ENCODE peak calls at places on chromosomes 11 and 22, in seven cellular contexts. S is right cardiac atrium; G is sigmoid colon; R is fibroblast of lung; I is transverse colon; T is CD8-positive, alpha-beta T cell; Z is uterus. V is an unnamed sample. For H3K27me3, the result is how much of the 10 kb centered on the place peaks cover.

GRCh38 chr11:61384271-61385242 is 7.8 kb upstream of the TMEM216 start:
- DNase-seq in S (no peak), G (no peak), R (no peak), I (no peak), T (no peak), Z (no peak), V (peak)

GRCh38 chr11:44950625-44951472 is at the start of gene TP53I11:
- DNase-seq in S (peak), G (peak), R (peak), I (peak), T (peak), Z (peak), V (peak)

GRCh38 chr11:67321313-67321871 is 18.1 kb downstream of the SSH3 start:
- DNase-seq in S (no peak), G (no peak), R (no peak), I (no peak), T (no peak), Z (no peak), V (no peak)

GRCh38 chr11:8067929-8068575 is 13.0 kb upstream of the TUB start:
- DNase-seq in S (no peak), G (no peak), R (no peak), I (no peak), T (no peak), Z (peak), V (no peak)

GRCh38 chr11:67996622-67997459 is 7.1 kb downstream of the UNC93B1 start:
- DNase-seq in S (peak), G (no peak), R (peak), I (peak), T (no peak), Z (no peak), V (peak)

GRCh38 chr11:33868646-33869461 is 23.0 kb downstream of the LMO2 start:
- DNase-seq in S (peak), G (no peak), R (no peak), I (no peak), T (no peak), Z (no peak), V (no peak)

GRCh38 chr11:105673089-105673488 is 63.2 kb downstream of the GRIA4 start:
- DNase-seq in S (peak), G (no peak), R (peak), I (no peak), T (no peak), Z (no peak), V (no peak)

GRCh38 chr11:119472186-119472855 is 49.3 kb upstream of the THY1 start:
- DNase-seq in S (no peak), G (no peak), R (peak), I (no peak), T (no peak), Z (no peak), V (peak)

GRCh38 chr11:34600339-34601084 is 20.4 kb upstream of the EHF start:
- DNase-seq in S (peak), G (no peak), R (peak), I (peak), T (no peak), Z (no peak), V (no peak)

GRCh38 chr22:43338766-43339345 is 4.3 kb downstream of the SCUBE1 start:
- DNase-seq in S (no peak), G (no peak), R (no peak), I (no peak), T (no peak), Z (no peak), V (no peak)

GRCh38 chr22:36816635-36817428 is at the start of gene PVALB:
- DNase-seq in S (peak), G (no peak), R (peak), I (no peak), T (no peak), Z (no peak), V (no peak)

GRCh38 chr22:26536056-26536761 is 23.9 kb upstream of the TFIP11 start:
- DNase-seq in S (no peak), G (no peak), R (no peak), I (no peak), T (no peak), Z (no peak), V (no peak)

GRCh38 chr11:129258205-129258604 is 66.1 kb upstream of the ARHGAP32 start:
- DNase-seq in S (no peak), G (no peak), R (no peak), I (no peak), T (no peak), Z (no peak), V (no peak)

GRCh38 chr11:1048375-1049070 is 12.0 kb upstream of the MUC6 start:
- DNase-seq in S (no peak), G (no peak), R (no peak), I (no peak), T (no peak), Z (no peak), V (peak)
- H3K27me3 ChIP-seq in S (under half), G (under half), R (under half), I (half or more), T (under half), Z (under half), V (under half)

GRCh38 chr22:24181996-24182560 is 791 bp downstream of the SUSD2 start:
- DNase-seq in S (peak), G (no peak), R (no peak), I (no peak), T (no peak), Z (no peak), V (no peak)
- H3K27ac ChIP-seq in S (no peak), G (peak), R (no peak), I (peak), T (no peak), Z (peak), V (peak)

DNA sequence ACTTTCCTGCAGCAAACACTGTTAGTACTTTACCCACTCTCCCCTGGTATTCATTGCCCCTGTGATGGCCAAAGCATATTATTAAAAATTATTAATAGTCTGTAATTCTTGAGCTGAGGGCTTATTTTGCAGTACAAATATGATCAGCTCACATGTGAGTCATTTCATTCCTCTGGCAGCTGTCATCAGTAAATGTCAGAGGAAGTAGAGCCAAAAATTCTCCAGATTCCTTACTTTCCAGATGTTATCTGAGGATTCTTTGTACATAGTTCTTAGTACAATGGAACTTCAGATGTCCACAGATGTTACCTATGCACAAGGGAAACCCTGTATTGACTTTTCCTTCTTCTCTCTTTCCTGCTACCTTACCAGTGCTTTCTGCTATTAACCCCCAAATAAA is 12.5 kb downstream of the OR5B3 start:
- DNase-seq in S (no peak), G (no peak), R (peak), I (no peak), T (no peak), Z (no peak), V (no peak)
- H3K27me3 ChIP-seq in S (under half), G (under half), R (under half), I (under half), T (under half), Z (under half), V (under half)

GRCh38 chr11:111439905-111440304 is 60.8 kb upstream of the POU2AF1 start:
- DNase-seq in S (no peak), G (peak), R (no peak), I (no peak), T (no peak), Z (no peak), V (no peak)

GRCh38 chr11:111438168-111438567 is 59.1 kb upstream of the POU2AF1 start:
- DNase-seq in S (no peak), G (peak), R (no peak), I (no peak), T (no peak), Z (no peak), V (no peak)

GRCh38 chr11:111440416-111441205 is 61.5 kb upstream of the POU2AF1 start:
- DNase-seq in S (no peak), G (peak), R (no peak), I (no peak), T (no peak), Z (no peak), V (no peak)

GRCh38 chr11:111438846-111439520 is 59.9 kb upstream of the POU2AF1 start:
- DNase-seq in S (no peak), G (peak), R (no peak), I (peak), T (no peak), Z (no peak), V (no peak)

DNA sequence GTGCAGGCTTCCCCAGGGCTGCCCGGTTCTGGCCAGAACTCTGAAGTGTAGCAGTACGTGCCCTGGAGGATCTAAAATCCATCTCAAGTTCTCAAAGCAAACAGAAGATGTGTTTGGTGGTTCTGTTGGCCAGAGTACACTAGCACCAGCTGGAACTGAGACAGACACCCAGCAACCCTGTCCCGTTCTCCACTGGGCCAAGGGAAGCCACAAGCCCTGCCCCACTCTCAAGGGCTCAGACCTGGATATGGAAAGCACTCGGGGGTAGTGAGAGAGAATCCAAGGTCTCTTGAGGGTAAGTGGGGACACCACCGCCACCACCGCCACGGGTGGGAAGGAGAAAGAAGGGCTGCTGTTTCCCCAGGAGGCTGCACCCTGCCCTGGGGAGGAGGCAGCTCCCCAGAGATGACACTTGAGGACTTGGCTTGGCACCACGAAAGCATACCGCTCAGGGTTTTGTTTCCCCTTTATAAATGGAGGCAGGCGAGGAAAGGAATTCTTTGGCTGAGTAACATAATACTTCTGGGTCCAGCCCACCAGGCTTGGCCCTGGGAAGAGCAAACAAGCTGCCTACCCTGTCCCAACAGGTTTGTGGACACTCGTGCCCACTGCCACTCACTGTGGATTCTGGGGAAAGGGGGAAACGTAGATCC is 56.1 kb upstream of the POU2AF1 start:
- DNase-seq in S (no peak), G (peak), R (no peak), I (no peak), T (no peak), Z (no peak), V (no peak)
- H3K27ac ChIP-seq in S (no peak), G (peak), R (no peak), I (peak), T (no peak), Z (no peak), V (no peak)

DNA sequence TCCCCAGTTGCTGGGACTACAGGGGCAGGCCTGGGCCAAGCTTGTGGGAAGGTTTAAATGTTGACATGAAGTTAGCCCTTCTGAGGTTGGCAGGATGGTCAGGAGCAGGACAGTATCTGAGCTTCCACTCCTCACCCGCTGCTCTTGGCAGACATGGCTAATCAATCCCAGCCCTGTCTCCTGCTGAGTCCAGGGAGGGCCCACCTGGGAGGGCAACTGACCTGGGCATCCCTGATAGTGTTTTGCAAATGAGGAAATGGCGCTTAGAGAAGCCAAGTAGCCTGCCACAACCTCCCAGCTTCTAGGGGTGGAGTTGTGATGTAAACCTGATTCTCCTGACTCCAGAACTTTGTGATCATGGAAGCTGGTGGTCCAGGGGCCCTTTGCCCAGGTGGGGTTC is 16.7 kb downstream of the FLRT1 start:
- DNase-seq in S (no peak), G (no peak), R (no peak), I (no peak), T (no peak), Z (no peak), V (no peak)
- H3K27me3 ChIP-seq in S (under half), G (under half), R (under half), I (under half), T (under half), Z (under half), V (under half)